ENCODE peak calls at places on chromosomes 6 and 20, in six cellular contexts. U is A549, X is HepG2, P is ovary, C is transverse colon, S is tibial nerve. M is an unnamed sample.

GRCh38 chr20:62390306-62391164 is 3.6 kb downstream of the RPS21 start:
- DNase-seq in U (no peak), X (no peak), P (no peak), C (no peak), S (no peak), M (no peak)

GRCh38 chr20:36465109-36466080 is 75.9 kb upstream of the MYL9 start:
- DNase-seq in U (peak), X (peak), P (peak), C (peak), S (peak), M (no peak)

GRCh38 chr6:5398530-5398929 is 137.2 kb downstream of the FARS2 start:
- DNase-seq in U (peak), X (peak), P (no peak), C (no peak), S (no peak), M (no peak)

GRCh38 chr6:133184798-133185380 is 56.3 kb upstream of the EYA4 start:
- DNase-seq in U (peak), X (no peak), P (no peak), C (no peak), S (no peak), M (no peak)

GRCh38 chr20:53679597-53680309 is 86.1 kb upstream of the ZNF217 start:
- DNase-seq in U (no peak), X (peak), P (no peak), C (no peak), S (no peak), M (no peak)

GRCh38 chr6:118786696-118787453 is 107.1 kb upstream of the ASF1A start:
- DNase-seq in U (no peak), X (no peak), P (no peak), C (no peak), S (no peak), M (no peak)

GRCh38 chr6:40397287-40398033 is 189.7 kb downstream of the LRFN2 start:
- DNase-seq in U (no peak), X (no peak), P (no peak), C (no peak), S (no peak), M (no peak)

GRCh38 chr20:35059110-35059509 is 33.5 kb downstream of the TRPC4AP start:
- DNase-seq in U (no peak), X (no peak), P (no peak), C (no peak), S (no peak), M (no peak)

GRCh38 chr20:59214619-59215547 is 51.3 kb downstream of the ZNF831 start:
- DNase-seq in U (no peak), X (no peak), P (no peak), C (no peak), S (no peak), M (no peak)

GRCh38 chr6:5525209-5525608 is 263.9 kb downstream of the FARS2 start:
- DNase-seq in U (no peak), X (no peak), P (no peak), C (no peak), S (no peak), M (no peak)

DNA sequence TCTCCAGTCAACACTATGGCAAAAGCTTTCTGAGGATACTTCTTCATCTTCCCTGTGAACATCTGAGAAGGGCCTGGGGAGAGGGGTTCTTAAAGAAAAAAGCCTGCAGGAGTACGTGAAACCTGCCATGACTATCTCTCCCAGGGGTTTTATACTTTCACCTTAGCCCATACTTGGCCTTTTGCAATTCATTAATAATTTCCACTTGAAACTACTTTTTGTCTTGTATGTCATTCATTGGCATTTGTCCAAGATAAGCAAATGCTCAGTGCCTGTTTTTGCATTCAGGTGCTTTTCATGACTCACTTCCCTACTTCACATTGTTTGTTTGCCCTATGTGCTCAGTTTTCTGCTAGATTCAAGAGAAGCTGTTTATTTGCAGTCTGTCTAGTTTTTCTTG is 580.3 kb upstream of the GJE1 start:
- DNase-seq in U (peak), X (peak), P (no peak), C (no peak), S (no peak), M (no peak)
- TF ChIP-seq EP300 in U (peak), X (no peak), P (no peak), C (no peak), S (peak), M (no peak)

DNA sequence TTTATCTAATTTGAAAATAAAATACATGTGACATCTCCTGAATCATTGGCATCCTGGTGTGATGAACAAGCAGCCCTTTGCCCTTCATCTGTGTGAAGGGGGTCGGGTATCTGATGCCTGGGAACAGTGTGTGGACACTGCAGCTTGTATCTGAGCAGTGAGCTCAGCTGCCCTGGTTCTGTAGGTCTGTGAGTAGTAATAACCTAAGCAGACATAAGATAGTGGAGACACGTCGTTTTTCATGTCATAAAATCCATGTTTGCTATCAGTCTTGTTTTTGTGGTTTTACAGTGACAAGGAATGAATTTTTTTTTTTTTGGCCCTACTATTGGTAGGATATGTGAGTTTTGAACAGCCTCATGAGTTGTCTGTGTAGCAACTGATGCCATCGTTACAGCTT is 133.0 kb downstream of the JARID2 start:
- DNase-seq in U (no peak), X (no peak), P (no peak), C (no peak), S (no peak), M (no peak)
- TF ChIP-seq EP300 in U (no peak), X (no peak), P (no peak), C (no peak), S (no peak), M (no peak)

GRCh38 chr6:116568851-116569755 is 2.2 kb upstream of the RWDD1 start:
- DNase-seq in U (no peak), X (no peak), P (no peak), C (no peak), S (no peak), M (no peak)
- TF ChIP-seq EP300 in U (no peak), X (no peak), P (no peak), C (no peak), S (no peak), M (no peak)

GRCh38 chr6:156262014-156262413 is 515.2 kb upstream of the ARID1B start:
- DNase-seq in U (no peak), X (no peak), P (no peak), C (no peak), S (no peak), M (no peak)
- TF ChIP-seq EP300 in U (no peak), X (no peak), P (no peak), C (no peak), S (no peak), M (no peak)

DNA sequence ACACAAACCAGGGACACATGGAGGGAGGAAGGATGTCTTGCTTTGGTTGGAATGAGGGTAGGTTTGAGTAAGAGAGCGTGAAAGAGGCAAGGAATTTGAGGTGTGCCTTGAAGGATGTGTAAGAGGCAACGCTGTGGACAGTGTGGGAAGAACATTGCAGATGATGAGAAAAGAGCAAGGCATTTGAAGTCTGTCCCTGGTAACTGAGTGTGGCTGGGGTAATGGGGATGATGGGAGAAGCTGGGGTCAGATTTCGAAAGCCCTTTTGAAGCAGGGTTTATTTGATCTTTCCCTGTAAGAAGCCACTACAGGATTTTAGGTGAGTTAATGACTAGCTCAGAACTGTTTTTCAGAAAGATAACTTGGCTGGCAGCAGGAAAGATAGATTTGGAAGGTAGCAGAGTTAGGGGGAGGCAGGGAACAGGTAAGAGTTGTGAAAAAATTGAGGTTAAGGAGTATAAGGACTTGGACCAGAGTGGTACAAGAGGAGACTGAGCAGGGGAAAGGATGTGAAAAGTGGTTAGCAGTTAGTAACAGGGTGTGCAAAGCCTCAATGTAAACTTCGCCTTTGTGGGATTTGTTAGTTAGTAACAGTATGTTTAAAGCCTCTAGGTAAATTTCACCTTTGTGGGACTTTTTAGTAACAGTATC is 17.7 kb downstream of the UTRN start:
- DNase-seq in U (no peak), X (peak), P (no peak), C (no peak), S (no peak), M (no peak)
- TF ChIP-seq EP300 in U (no peak), X (no peak), P (no peak), C (no peak), S (no peak), M (no peak)

GRCh38 chr6:74100719-74101287 is 404.8 kb downstream of the CD109 start:
- DNase-seq in U (no peak), X (no peak), P (no peak), C (no peak), S (no peak), M (no peak)

DNA sequence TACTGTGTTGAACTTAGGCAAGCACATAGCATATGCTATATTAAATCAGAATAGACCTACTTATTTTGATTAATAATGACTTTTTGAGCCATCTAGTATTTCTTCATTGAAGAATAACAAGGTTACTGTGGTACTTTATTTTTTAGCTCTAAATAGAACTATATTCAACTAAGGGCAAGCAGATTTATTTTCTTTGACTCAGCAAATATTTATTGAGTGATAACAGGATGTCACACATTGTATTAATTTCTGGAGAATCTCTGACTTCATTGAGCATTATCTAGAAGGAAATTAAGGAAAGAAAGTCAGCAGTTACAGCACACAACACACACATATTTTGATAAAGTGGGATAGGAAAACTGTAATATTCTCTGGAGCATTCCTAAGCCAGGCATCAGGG is 407.4 kb downstream of the CD109 start:
- DNase-seq in U (no peak), X (no peak), P (no peak), C (no peak), S (no peak), M (no peak)
- TF ChIP-seq EP300 in U (no peak), X (no peak), P (no peak), C (no peak), S (no peak), M (no peak)

GRCh38 chr6:26493258-26493657 is 6.8 kb upstream of the BTN1A1 start:
- DNase-seq in U (no peak), X (peak), P (no peak), C (no peak), S (no peak), M (no peak)

GRCh38 chr6:26490576-26490964 is 9.5 kb upstream of the BTN1A1 start:
- DNase-seq in U (no peak), X (no peak), P (no peak), C (no peak), S (no peak), M (no peak)

GRCh38 chr6:26491604-26492003 is 8.5 kb upstream of the BTN1A1 start:
- DNase-seq in U (no peak), X (no peak), P (no peak), C (no peak), S (no peak), M (no peak)

GRCh38 chr6:26497610-26498009 is 2.5 kb upstream of the BTN1A1 start:
- DNase-seq in U (no peak), X (no peak), P (no peak), C (no peak), S (no peak), M (no peak)

DNA sequence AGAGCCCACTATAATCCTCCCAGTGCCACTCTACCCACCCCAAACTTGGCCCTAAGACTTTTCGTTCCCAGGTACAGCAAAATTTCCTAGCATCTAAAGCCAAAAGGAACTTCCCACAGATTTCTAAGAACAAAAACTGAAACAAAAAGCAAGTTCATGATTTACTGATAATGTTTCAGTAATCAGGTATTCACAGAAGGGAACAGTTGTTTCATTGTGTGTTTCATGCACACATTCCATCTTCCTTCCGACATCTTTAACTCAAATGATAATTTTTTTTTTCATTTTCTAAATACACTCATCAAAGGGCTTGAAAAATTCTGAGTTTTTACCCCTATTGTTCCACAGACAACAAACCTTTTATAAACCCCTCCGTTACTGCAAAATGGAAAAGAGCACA is 6.0 kb upstream of the BTN1A1 start:
- DNase-seq in U (no peak), X (no peak), P (no peak), C (no peak), S (no peak), M (no peak)
- TF ChIP-seq EP300 in U (no peak), X (no peak), P (no peak), C (no peak), S (no peak), M (no peak)